ENCODE peak calls at places on chromosomes 3 and 15, in four cellular contexts. O is activated CD4-positive, alpha-beta T cell treated with anti-CD3 and anti-CD28 coated beads, Interleukin-2, amount 10 ng/mL, durations not matched to agents 24 days and 14 days; C is GM23248; X is effector CD4-positive, alpha-beta T cell. F is an unnamed sample.

GRCh38 chr15:85380860-85381535 is 595 bp downstream of the AKAP13 start:
- DNase-seq in O (peak), C (peak), X (peak), F (no peak)

GRCh38 chr15:70492240-70493177 is 270.8 kb downstream of the UACA start:
- DNase-seq in O (peak), C (peak), X (peak), F (peak)

GRCh38 chr3:50204804-50205718 is at the start of gene SLC38A3:
- DNase-seq in O (peak), C (peak), X (no peak), F (no peak)

GRCh38 chr15:80779658-80780415 is 667 bp downstream of the CEMIP start:
- DNase-seq in O (no peak), C (peak), X (no peak), F (peak)

GRCh38 chr3:8485141-8485840 is 16.3 kb upstream of the LMCD1 start:
- DNase-seq in O (no peak), C (no peak), X (no peak), F (no peak)

GRCh38 chr3:100207886-100208285 is 52.9 kb upstream of the TBC1D23 start:
- DNase-seq in O (no peak), C (no peak), X (no peak), F (no peak)

GRCh38 chr3:108117245-108117644 is 26.4 kb upstream of the CD47 start:
- DNase-seq in O (no peak), C (peak), X (no peak), F (peak)

GRCh38 chr3:77707271-77707670 is 667.4 kb downstream of the ROBO2 start:
- DNase-seq in O (no peak), C (no peak), X (no peak), F (no peak)

GRCh38 chr3:53809267-53809666 is 37.0 kb downstream of the CHDH start:
- DNase-seq in O (no peak), C (no peak), X (no peak), F (no peak)

GRCh38 chr15:49215768-49216739 is 46.0 kb downstream of the GALK2 start:
- DNase-seq in O (no peak), C (no peak), X (no peak), F (no peak)

GRCh38 chr3:111715911-111716523 is 120.9 kb upstream of the ZBED2 start:
- DNase-seq in O (peak), C (peak), X (no peak), F (no peak)

GRCh38 chr3:89049119-89049518 is 58.3 kb upstream of the EPHA3 start:
- DNase-seq in O (no peak), C (no peak), X (no peak), F (no peak)

GRCh38 chr15:23565395-23566069 is at the start of gene MKRN3:
- DNase-seq in O (peak), C (peak), X (no peak), F (no peak)

GRCh38 chr3:160370987-160371857 is 27.8 kb downstream of the IFT80 start:
- DNase-seq in O (no peak), C (no peak), X (no peak), F (no peak)

GRCh38 chr3:128493221-128494151 is 485 bp upstream of the GATA2 start:
- DNase-seq in O (no peak), C (peak), X (no peak), F (no peak)

GRCh38 chr3:170180107-170180951 is 1.2 kb downstream of the PHC3 start:
- DNase-seq in O (peak), C (peak), X (no peak), F (peak)

GRCh38 chr3:9627901-9628633 is 21.2 kb upstream of the MTMR14 start:
- DNase-seq in O (no peak), C (no peak), X (no peak), F (no peak)

GRCh38 chr3:40309925-40310635 is 573 bp downstream of the EIF1B start:
- DNase-seq in O (no peak), C (peak), X (peak), F (peak)

GRCh38 chr3:72661115-72661457 is 187.2 kb downstream of the SHQ1 start:
- DNase-seq in O (no peak), C (peak), X (no peak), F (peak)

GRCh38 chr15:36429707-36430106 is 149.7 kb upstream of the CDIN1 start:
- DNase-seq in O (no peak), C (no peak), X (no peak), F (no peak)

GRCh38 chr3:193837347-193837827 is 244.4 kb downstream of the OPA1 start:
- DNase-seq in O (no peak), C (no peak), X (no peak), F (no peak)

GRCh38 chr3:47008851-47009224 is 29.4 kb downstream of the NBEAL2 start:
- DNase-seq in O (no peak), C (no peak), X (no peak), F (no peak)